ENCODE peak calls at places on chromosomes 2 and 18, in six cellular contexts. One of them, this sample, is unnamed.

GRCh38 chr2:72081450-72081849 is 66.2 kb downstream of the CYP26B1 start:
- DNase-seq in WTC11: no peak
- DNase-seq in GM13977: no peak
- DNase-seq in upper lobe of right lung: no peak
- DNase-seq in mucosa of descending colon: no peak
- DNase-seq in A549: no peak
- DNase-seq in this sample: no peak

GRCh38 chr2:16774980-16775963 is 109.6 kb upstream of the CYRIA start:
- DNase-seq in GM13977: no peak
- DNase-seq in A549: peak
- DNase-seq in upper lobe of right lung: no peak
- DNase-seq in WTC11: peak
- DNase-seq in mucosa of descending colon: no peak
- DNase-seq in this sample: no peak

GRCh38 chr2:173572848-173573247 is 218.2 kb downstream of the CDCA7 start:
- DNase-seq in WTC11: no peak
- DNase-seq in A549: no peak
- DNase-seq in upper lobe of right lung: no peak
- DNase-seq in mucosa of descending colon: no peak
- DNase-seq in GM13977: no peak
- DNase-seq in this sample: no peak

GRCh38 chr2:226256237-226256636 is 543.4 kb downstream of the IRS1 start:
- DNase-seq in A549: peak
- DNase-seq in WTC11: no peak
- DNase-seq in upper lobe of right lung: no peak
- DNase-seq in GM13977: no peak
- DNase-seq in mucosa of descending colon: no peak
- DNase-seq in this sample: no peak

GRCh38 chr2:206084870-206085741 is 868 bp downstream of the INO80D start:
- DNase-seq in WTC11: peak
- DNase-seq in GM13977: peak
- DNase-seq in mucosa of descending colon: peak
- DNase-seq in A549: peak
- DNase-seq in upper lobe of right lung: peak
- DNase-seq in this sample: peak

GRCh38 chr2:232626584-232626983 is 6.8 kb upstream of the EFHD1 start:
- DNase-seq in upper lobe of right lung: no peak
- DNase-seq in mucosa of descending colon: no peak
- DNase-seq in GM13977: peak
- DNase-seq in A549: no peak
- DNase-seq in WTC11: no peak
- DNase-seq in this sample: no peak

GRCh38 chr2:162308747-162309503 is 9.6 kb downstream of the IFIH1 start:
- DNase-seq in WTC11: no peak
- DNase-seq in upper lobe of right lung: no peak
- DNase-seq in mucosa of descending colon: no peak
- DNase-seq in GM13977: no peak
- DNase-seq in A549: no peak
- DNase-seq in this sample: no peak

GRCh38 chr2:85309699-85310321 is 18.0 kb downstream of the TGOLN2 start:
- DNase-seq in mucosa of descending colon: no peak
- DNase-seq in GM13977: no peak
- DNase-seq in A549: no peak
- DNase-seq in upper lobe of right lung: no peak
- DNase-seq in WTC11: no peak
- DNase-seq in this sample: no peak

GRCh38 chr2:119338826-119339561 is 27.6 kb downstream of the C2orf76 start:
- DNase-seq in GM13977: peak
- DNase-seq in WTC11: no peak
- DNase-seq in upper lobe of right lung: peak
- DNase-seq in A549: no peak
- DNase-seq in mucosa of descending colon: peak
- DNase-seq in this sample: no peak

GRCh38 chr2:232372231-232373208 is 6.0 kb upstream of the ALPP start:
- DNase-seq in WTC11: peak
- DNase-seq in upper lobe of right lung: peak
- DNase-seq in A549: no peak
- DNase-seq in GM13977: no peak
- DNase-seq in mucosa of descending colon: no peak
- DNase-seq in this sample: no peak

GRCh38 chr2:1627628-1628371 is 116.5 kb downstream of the PXDN start:
- DNase-seq in GM13977: no peak
- DNase-seq in upper lobe of right lung: no peak
- DNase-seq in A549: no peak
- DNase-seq in mucosa of descending colon: no peak
- DNase-seq in WTC11: no peak
- DNase-seq in this sample: no peak

GRCh38 chr18:70907673-70908072 is 618.8 kb downstream of the SOCS6 start:
- DNase-seq in WTC11: no peak
- DNase-seq in upper lobe of right lung: no peak
- DNase-seq in A549: peak
- DNase-seq in GM13977: no peak
- DNase-seq in mucosa of descending colon: no peak
- DNase-seq in this sample: no peak

GRCh38 chr18:74468547-74469014 is 11.5 kb upstream of the DIPK1C start:
- DNase-seq in GM13977: no peak
- DNase-seq in upper lobe of right lung: no peak
- DNase-seq in mucosa of descending colon: no peak
- DNase-seq in A549: no peak
- DNase-seq in WTC11: no peak
- DNase-seq in this sample: peak

GRCh38 chr2:1707771-1708351 is 36.5 kb downstream of the PXDN start:
- DNase-seq in WTC11: peak
- DNase-seq in upper lobe of right lung: peak
- DNase-seq in mucosa of descending colon: no peak
- DNase-seq in GM13977: no peak
- DNase-seq in A549: no peak
- DNase-seq in this sample: peak

GRCh38 chr18:848062-848795 is 36.2 kb upstream of the YES1 start:
- DNase-seq in mucosa of descending colon: peak
- DNase-seq in WTC11: no peak
- DNase-seq in A549: peak
- DNase-seq in GM13977: no peak
- DNase-seq in upper lobe of right lung: no peak
- DNase-seq in this sample: no peak

GRCh38 chr2:105052773-105053172 is 14.9 kb downstream of the MRPS9 start:
- DNase-seq in WTC11: no peak
- DNase-seq in mucosa of descending colon: no peak
- DNase-seq in upper lobe of right lung: no peak
- DNase-seq in GM13977: no peak
- DNase-seq in A549: peak
- DNase-seq in this sample: no peak

GRCh38 chr2:188079176-188079575 is 212.5 kb upstream of the GULP1 start:
- DNase-seq in WTC11: no peak
- DNase-seq in A549: no peak
- DNase-seq in mucosa of descending colon: no peak
- DNase-seq in GM13977: no peak
- DNase-seq in upper lobe of right lung: no peak
- DNase-seq in this sample: no peak

GRCh38 chr18:42334931-42335330 is 379.9 kb downstream of the PIK3C3 start:
- DNase-seq in mucosa of descending colon: no peak
- DNase-seq in WTC11: no peak
- DNase-seq in upper lobe of right lung: no peak
- DNase-seq in A549: no peak
- DNase-seq in GM13977: no peak
- DNase-seq in this sample: no peak

GRCh38 chr2:241048949-241049343 is 50.5 kb downstream of the SNED1 start:
- DNase-seq in upper lobe of right lung: no peak
- DNase-seq in mucosa of descending colon: no peak
- DNase-seq in A549: no peak
- DNase-seq in GM13977: no peak
- DNase-seq in WTC11: no peak
- DNase-seq in this sample: no peak

GRCh38 chr2:241051578-241052487 is 50.3 kb downstream of the MTERF4 start:
- DNase-seq in A549: no peak
- DNase-seq in upper lobe of right lung: no peak
- DNase-seq in mucosa of descending colon: peak
- DNase-seq in WTC11: no peak
- DNase-seq in GM13977: no peak
- DNase-seq in this sample: no peak

GRCh38 chr2:241052677-241053360 is 49.3 kb downstream of the MTERF4 start:
- DNase-seq in GM13977: no peak
- DNase-seq in A549: no peak
- DNase-seq in mucosa of descending colon: peak
- DNase-seq in upper lobe of right lung: no peak
- DNase-seq in WTC11: peak
- DNase-seq in this sample: peak

GRCh38 chr2:241049739-241050623 is 51.6 kb downstream of the SNED1 start:
- DNase-seq in upper lobe of right lung: no peak
- DNase-seq in mucosa of descending colon: no peak
- DNase-seq in GM13977: no peak
- DNase-seq in A549: no peak
- DNase-seq in WTC11: peak
- DNase-seq in this sample: peak

GRCh38 chr2:241050624-241051577 is 51.2 kb downstream of the MTERF4 start:
- DNase-seq in GM13977: no peak
- DNase-seq in WTC11: no peak
- DNase-seq in A549: no peak
- DNase-seq in upper lobe of right lung: no peak
- DNase-seq in mucosa of descending colon: no peak
- DNase-seq in this sample: peak
- TF ChIP-seq CTCF in GM13977: no peak
- TF ChIP-seq CTCF in WTC11: no peak
- TF ChIP-seq CTCF in A549: no peak
- TF ChIP-seq CTCF in upper lobe of right lung: no peak
- TF ChIP-seq CTCF in mucosa of descending colon: no peak
- TF ChIP-seq CTCF in this sample: no peak

GRCh38 chr18:34031810-34032209 is 192.9 kb downstream of the NOL4 start:
- DNase-seq in mucosa of descending colon: no peak
- DNase-seq in upper lobe of right lung: no peak
- DNase-seq in GM13977: no peak
- DNase-seq in A549: no peak
- DNase-seq in WTC11: peak
- DNase-seq in this sample: no peak
- TF ChIP-seq CTCF in mucosa of descending colon: no peak
- TF ChIP-seq CTCF in upper lobe of right lung: no peak
- TF ChIP-seq CTCF in GM13977: peak
- TF ChIP-seq CTCF in A549: no peak
- TF ChIP-seq CTCF in WTC11: no peak
- TF ChIP-seq CTCF in this sample: no peak

GRCh38 chr18:51651761-51652160 is 454.3 kb upstream of the MEX3C start:
- DNase-seq in A549: no peak
- DNase-seq in WTC11: no peak
- DNase-seq in GM13977: no peak
- DNase-seq in mucosa of descending colon: no peak
- DNase-seq in upper lobe of right lung: no peak
- DNase-seq in this sample: no peak
- TF ChIP-seq CTCF in A549: no peak
- TF ChIP-seq CTCF in WTC11: no peak
- TF ChIP-seq CTCF in GM13977: no peak
- TF ChIP-seq CTCF in mucosa of descending colon: no peak
- TF ChIP-seq CTCF in upper lobe of right lung: no peak
- TF ChIP-seq CTCF in this sample: no peak

GRCh38 chr2:63888490-63889402 is 47.0 kb downstream of the UGP2 start:
- DNase-seq in GM13977: peak
- DNase-seq in upper lobe of right lung: no peak
- DNase-seq in A549: peak
- DNase-seq in WTC11: peak
- DNase-seq in mucosa of descending colon: no peak
- DNase-seq in this sample: peak
- TF ChIP-seq CTCF in GM13977: peak
- TF ChIP-seq CTCF in upper lobe of right lung: peak
- TF ChIP-seq CTCF in A549: peak
- TF ChIP-seq CTCF in WTC11: no peak
- TF ChIP-seq CTCF in mucosa of descending colon: peak
- TF ChIP-seq CTCF in this sample: peak

GRCh38 chr2:2933421-2933820 is 444.2 kb downstream of the EIPR1 start:
- DNase-seq in upper lobe of right lung: no peak
- DNase-seq in GM13977: no peak
- DNase-seq in A549: no peak
- DNase-seq in mucosa of descending colon: no peak
- DNase-seq in WTC11: no peak
- DNase-seq in this sample: no peak

GRCh38 chr2:2931676-2932075 is 445.9 kb downstream of the EIPR1 start:
- DNase-seq in GM13977: no peak
- DNase-seq in WTC11: no peak
- DNase-seq in A549: no peak
- DNase-seq in mucosa of descending colon: no peak
- DNase-seq in upper lobe of right lung: no peak
- DNase-seq in this sample: no peak

GRCh38 chr2:2932189-2932588 is 445.4 kb downstream of the EIPR1 start:
- DNase-seq in WTC11: no peak
- DNase-seq in upper lobe of right lung: no peak
- DNase-seq in GM13977: no peak
- DNase-seq in mucosa of descending colon: no peak
- DNase-seq in A549: no peak
- DNase-seq in this sample: no peak

GRCh38 chr2:2934030-2934429 is 443.6 kb downstream of the EIPR1 start:
- DNase-seq in WTC11: no peak
- DNase-seq in GM13977: no peak
- DNase-seq in mucosa of descending colon: no peak
- DNase-seq in upper lobe of right lung: no peak
- DNase-seq in A549: no peak
- DNase-seq in this sample: no peak

DNA sequence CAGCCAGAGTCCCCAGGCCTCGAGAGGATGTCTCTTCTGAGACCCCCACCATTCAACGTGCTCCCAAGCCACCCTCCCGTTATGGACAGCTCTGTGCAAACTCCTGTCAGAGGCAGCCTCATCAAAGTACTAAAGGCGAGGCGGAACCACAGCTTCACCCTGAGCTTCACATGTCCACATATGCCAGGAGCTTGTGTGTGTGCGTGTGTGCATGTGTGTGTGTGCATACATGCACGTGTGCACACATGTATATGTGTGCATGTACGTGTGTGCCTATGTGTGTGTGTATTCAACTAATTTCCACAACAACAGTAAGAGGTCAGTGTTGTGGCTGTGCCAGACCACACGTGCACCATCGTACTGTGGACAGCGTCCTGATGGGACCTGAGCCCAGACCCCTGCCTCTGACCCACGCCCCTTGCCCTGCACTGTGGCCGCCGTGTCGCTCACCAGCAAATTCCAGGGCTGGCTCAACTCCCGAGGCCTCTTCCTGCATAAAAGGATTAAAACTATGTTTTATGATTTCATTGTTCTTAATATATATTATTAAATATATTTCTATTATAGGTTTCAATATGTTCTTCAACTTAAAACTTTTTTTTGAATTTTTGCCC is 444.8 kb downstream of the EIPR1 start:
- DNase-seq in WTC11: no peak
- DNase-seq in A549: no peak
- DNase-seq in upper lobe of right lung: no peak
- DNase-seq in mucosa of descending colon: no peak
- DNase-seq in GM13977: no peak
- DNase-seq in this sample: no peak
- TF ChIP-seq CTCF in WTC11: no peak
- TF ChIP-seq CTCF in A549: no peak
- TF ChIP-seq CTCF in upper lobe of right lung: no peak
- TF ChIP-seq CTCF in mucosa of descending colon: no peak
- TF ChIP-seq CTCF in GM13977: no peak
- TF ChIP-seq CTCF in this sample: no peak

DNA sequence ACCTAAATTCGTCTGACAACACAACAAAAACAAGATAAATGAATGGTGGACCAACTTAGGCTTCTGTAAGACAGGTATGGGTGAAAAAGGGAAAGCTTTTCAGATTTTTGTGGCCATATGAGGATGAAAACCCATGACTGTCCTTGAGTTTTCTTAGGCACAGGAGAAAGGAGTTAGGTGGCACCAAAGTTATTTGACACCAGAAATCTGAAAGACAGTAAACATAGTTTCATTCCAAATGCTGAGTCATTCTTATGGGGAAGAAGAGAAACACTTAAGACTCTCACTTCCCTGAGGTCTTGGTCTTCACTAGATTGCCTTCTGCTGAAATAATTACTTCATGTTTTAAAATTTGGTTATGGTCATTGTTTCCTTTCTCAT is 5.2 kb upstream of the GPD2 start:
- DNase-seq in GM13977: peak
- DNase-seq in upper lobe of right lung: no peak
- DNase-seq in A549: peak
- DNase-seq in WTC11: no peak
- DNase-seq in mucosa of descending colon: no peak
- DNase-seq in this sample: no peak
- TF ChIP-seq CTCF in GM13977: no peak
- TF ChIP-seq CTCF in upper lobe of right lung: no peak
- TF ChIP-seq CTCF in A549: no peak
- TF ChIP-seq CTCF in WTC11: no peak
- TF ChIP-seq CTCF in mucosa of descending colon: no peak
- TF ChIP-seq CTCF in this sample: no peak

This sample was measured in prostate gland.